ENCODE peak calls at places on chromosomes 6 and 20, in nine cellular contexts. One of them, this sample, is unnamed.

GRCh38 chr6:128275030-128275429 is 245.4 kb downstream of the PTPRK start:
- DNase-seq in stomach: no peak
- DNase-seq in HCT116: no peak
- DNase-seq in H1: no peak
- DNase-seq in transverse colon: no peak
- DNase-seq in SK-N-SH: no peak
- DNase-seq in suprapubic skin: no peak
- DNase-seq in GM12878: no peak
- DNase-seq in spleen: no peak
- DNase-seq in this sample: no peak

GRCh38 chr6:39029156-39030011 is 19.2 kb upstream of the GLP1R start:
- DNase-seq in stomach: no peak
- DNase-seq in HCT116: peak; percentile 12
- DNase-seq in H1: peak; percentile 93
- DNase-seq in transverse colon: peak; percentile 31
- DNase-seq in SK-N-SH: peak; percentile 69
- DNase-seq in suprapubic skin: no peak
- DNase-seq in GM12878: no peak
- DNase-seq in spleen: no peak
- DNase-seq in this sample: no peak

GRCh38 chr20:32822189-32822588 is 2.4 kb downstream of the MAPRE1 start:
- DNase-seq in stomach: no peak
- DNase-seq in HCT116: no peak
- DNase-seq in H1: no peak
- DNase-seq in transverse colon: no peak
- DNase-seq in SK-N-SH: no peak
- DNase-seq in suprapubic skin: no peak
- DNase-seq in GM12878: no peak
- DNase-seq in spleen: no peak
- DNase-seq in this sample: no peak

GRCh38 chr20:62135573-62136266 is 7.5 kb downstream of the PSMA7 start:
- DNase-seq in stomach: no peak
- DNase-seq in HCT116: no peak
- DNase-seq in H1: no peak
- DNase-seq in transverse colon: no peak
- DNase-seq in SK-N-SH: no peak
- DNase-seq in suprapubic skin: no peak
- DNase-seq in GM12878: no peak
- DNase-seq in spleen: no peak
- DNase-seq in this sample: no peak

GRCh38 chr6:170062209-170062903 is 228.5 kb downstream of the DLL1 start:
- DNase-seq in stomach: peak; percentile 19
- DNase-seq in HCT116: no peak
- DNase-seq in H1: peak; percentile 43
- DNase-seq in transverse colon: peak; percentile 3
- DNase-seq in SK-N-SH: no peak
- DNase-seq in suprapubic skin: peak; percentile 50
- DNase-seq in GM12878: no peak
- DNase-seq in spleen: peak; percentile 59
- DNase-seq in this sample: no peak

GRCh38 chr6:63923139-63923739 is 287.6 kb downstream of the PHF3 start:
- DNase-seq in stomach: no peak
- DNase-seq in HCT116: peak; percentile 21
- DNase-seq in H1: no peak
- DNase-seq in transverse colon: no peak
- DNase-seq in SK-N-SH: peak; percentile 47
- DNase-seq in suprapubic skin: no peak
- DNase-seq in GM12878: no peak
- DNase-seq in spleen: no peak
- DNase-seq in this sample: no peak

GRCh38 chr6:37980222-37980595 is 160.7 kb downstream of the ZFAND3 start:
- DNase-seq in stomach: no peak
- DNase-seq in HCT116: no peak
- DNase-seq in H1: no peak
- DNase-seq in transverse colon: no peak
- DNase-seq in SK-N-SH: no peak
- DNase-seq in suprapubic skin: no peak
- DNase-seq in GM12878: no peak
- DNase-seq in spleen: no peak
- DNase-seq in this sample: no peak

GRCh38 chr6:33490621-33491020 is 36.2 kb downstream of the ZBTB9 start:
- DNase-seq in stomach: no peak
- DNase-seq in HCT116: no peak
- DNase-seq in H1: no peak
- DNase-seq in transverse colon: no peak
- DNase-seq in SK-N-SH: no peak
- DNase-seq in suprapubic skin: no peak
- DNase-seq in GM12878: no peak
- DNase-seq in spleen: no peak
- DNase-seq in this sample: no peak

GRCh38 chr6:142947702-142948480 is 2.9 kb upstream of the HIVEP2 start:
- DNase-seq in stomach: no peak
- DNase-seq in HCT116: no peak
- DNase-seq in H1: no peak
- DNase-seq in transverse colon: no peak
- DNase-seq in SK-N-SH: no peak
- DNase-seq in suprapubic skin: no peak
- DNase-seq in GM12878: no peak
- DNase-seq in spleen: no peak
- DNase-seq in this sample: no peak

GRCh38 chr20:46974669-46975434 is 80.2 kb downstream of the EYA2 start:
- DNase-seq in stomach: no peak
- DNase-seq in HCT116: no peak
- DNase-seq in H1: no peak
- DNase-seq in transverse colon: no peak
- DNase-seq in SK-N-SH: no peak
- DNase-seq in suprapubic skin: no peak
- DNase-seq in GM12878: no peak
- DNase-seq in spleen: no peak
- DNase-seq in this sample: no peak

GRCh38 chr20:46975976-46976375 is 81.3 kb downstream of the EYA2 start:
- DNase-seq in stomach: no peak
- DNase-seq in HCT116: no peak
- DNase-seq in H1: no peak
- DNase-seq in transverse colon: no peak
- DNase-seq in SK-N-SH: no peak
- DNase-seq in suprapubic skin: no peak
- DNase-seq in GM12878: no peak
- DNase-seq in spleen: no peak
- DNase-seq in this sample: no peak

GRCh38 chr20:46973801-46974200 is 79.2 kb downstream of the EYA2 start:
- DNase-seq in stomach: no peak
- DNase-seq in HCT116: no peak
- DNase-seq in H1: no peak
- DNase-seq in transverse colon: no peak
- DNase-seq in SK-N-SH: no peak
- DNase-seq in suprapubic skin: no peak
- DNase-seq in GM12878: no peak
- DNase-seq in spleen: no peak
- DNase-seq in this sample: no peak

GRCh38 chr20:46967647-46968046 is 73.0 kb downstream of the EYA2 start:
- DNase-seq in stomach: no peak
- DNase-seq in HCT116: no peak
- DNase-seq in H1: no peak
- DNase-seq in transverse colon: no peak
- DNase-seq in SK-N-SH: peak; percentile 37
- DNase-seq in suprapubic skin: no peak
- DNase-seq in GM12878: no peak
- DNase-seq in spleen: peak; percentile 19
- DNase-seq in this sample: no peak

GRCh38 chr20:46970937-46971630 is 76.4 kb downstream of the EYA2 start:
- DNase-seq in stomach: no peak
- DNase-seq in HCT116: peak; percentile 95
- DNase-seq in H1: no peak
- DNase-seq in transverse colon: no peak
- DNase-seq in SK-N-SH: peak; percentile 76
- DNase-seq in suprapubic skin: no peak
- DNase-seq in GM12878: no peak
- DNase-seq in spleen: no peak
- DNase-seq in this sample: no peak
- TF ChIP-seq POLR2AphosphoS5 in stomach: no peak
- TF ChIP-seq POLR2AphosphoS5 in HCT116: no peak
- TF ChIP-seq POLR2AphosphoS5 in H1: no peak
- TF ChIP-seq POLR2AphosphoS5 in transverse colon: no peak
- TF ChIP-seq POLR2AphosphoS5 in SK-N-SH: no peak
- TF ChIP-seq POLR2AphosphoS5 in suprapubic skin: no peak
- TF ChIP-seq POLR2AphosphoS5 in GM12878: no peak
- TF ChIP-seq POLR2AphosphoS5 in spleen: no peak
- TF ChIP-seq POLR2AphosphoS5 in this sample: no peak

GRCh38 chr6:17015551-17016381 is 86.1 kb upstream of the STMND1 start:
- DNase-seq in stomach: no peak
- DNase-seq in HCT116: no peak
- DNase-seq in H1: no peak
- DNase-seq in transverse colon: peak; percentile 16
- DNase-seq in SK-N-SH: no peak
- DNase-seq in suprapubic skin: peak; percentile 65
- DNase-seq in GM12878: no peak
- DNase-seq in spleen: peak; percentile 84
- DNase-seq in this sample: no peak

GRCh38 chr6:17011985-17012384 is 89.9 kb upstream of the STMND1 start:
- DNase-seq in stomach: no peak
- DNase-seq in HCT116: no peak
- DNase-seq in H1: no peak
- DNase-seq in transverse colon: no peak
- DNase-seq in SK-N-SH: no peak
- DNase-seq in suprapubic skin: no peak
- DNase-seq in GM12878: no peak
- DNase-seq in spleen: no peak
- DNase-seq in this sample: no peak

GRCh38 chr6:17015144-17015543 is 86.7 kb upstream of the STMND1 start:
- DNase-seq in stomach: no peak
- DNase-seq in HCT116: no peak
- DNase-seq in H1: no peak
- DNase-seq in transverse colon: no peak
- DNase-seq in SK-N-SH: no peak
- DNase-seq in suprapubic skin: no peak
- DNase-seq in GM12878: peak; percentile 13
- DNase-seq in spleen: no peak
- DNase-seq in this sample: no peak

GRCh38 chr6:17013701-17014100 is 88.1 kb upstream of the STMND1 start:
- DNase-seq in stomach: no peak
- DNase-seq in HCT116: no peak
- DNase-seq in H1: no peak
- DNase-seq in transverse colon: no peak
- DNase-seq in SK-N-SH: no peak
- DNase-seq in suprapubic skin: no peak
- DNase-seq in GM12878: no peak
- DNase-seq in spleen: no peak
- DNase-seq in this sample: no peak

DNA sequence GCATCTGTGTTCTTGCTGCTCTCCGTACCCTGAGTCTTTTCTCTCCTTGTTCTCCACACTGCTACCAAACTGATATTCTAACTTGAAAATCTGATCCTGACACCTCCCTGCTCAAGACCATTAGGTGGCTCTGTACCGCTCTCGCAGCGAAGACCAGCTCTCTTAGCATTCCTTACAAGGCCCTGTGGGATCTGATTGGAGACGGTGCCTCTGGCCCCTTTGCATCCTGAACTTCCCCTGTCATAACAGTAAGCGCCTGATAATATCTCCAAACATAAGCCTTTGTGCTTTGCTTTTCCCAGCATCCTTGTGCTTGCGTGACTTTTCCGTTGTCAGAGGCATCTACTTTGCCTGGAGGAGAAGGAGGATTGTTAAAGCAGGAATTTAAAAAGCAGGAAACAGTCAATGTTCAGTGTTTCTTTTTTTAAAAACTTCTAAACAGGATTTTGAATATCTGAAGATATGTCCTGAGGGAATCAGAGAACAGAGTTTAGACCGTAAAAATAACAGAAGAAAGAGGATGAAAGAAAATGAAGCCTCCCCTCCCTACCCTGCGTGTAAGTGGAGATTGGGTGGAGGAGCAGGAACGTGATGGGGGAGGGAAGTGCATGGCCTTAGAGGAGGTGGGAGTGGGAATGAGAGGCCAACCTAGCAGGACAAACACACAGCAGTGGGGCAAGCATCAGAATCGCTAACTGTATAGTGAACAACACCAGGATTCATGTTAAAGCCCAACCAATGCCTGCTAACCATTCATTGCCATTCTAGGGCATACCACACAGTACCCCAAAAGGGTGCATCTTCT is 89.2 kb upstream of the STMND1 start:
- DNase-seq in stomach: no peak
- DNase-seq in HCT116: no peak
- DNase-seq in H1: no peak
- DNase-seq in transverse colon: peak; percentile 10
- DNase-seq in SK-N-SH: peak; percentile 45
- DNase-seq in suprapubic skin: no peak
- DNase-seq in GM12878: no peak
- DNase-seq in spleen: no peak
- DNase-seq in this sample: no peak
- TF ChIP-seq POLR2AphosphoS5 in stomach: no peak
- TF ChIP-seq POLR2AphosphoS5 in HCT116: no peak
- TF ChIP-seq POLR2AphosphoS5 in H1: no peak
- TF ChIP-seq POLR2AphosphoS5 in transverse colon: no peak
- TF ChIP-seq POLR2AphosphoS5 in SK-N-SH: no peak
- TF ChIP-seq POLR2AphosphoS5 in suprapubic skin: no peak
- TF ChIP-seq POLR2AphosphoS5 in GM12878: no peak
- TF ChIP-seq POLR2AphosphoS5 in spleen: no peak
- TF ChIP-seq POLR2AphosphoS5 in this sample: no peak

DNA sequence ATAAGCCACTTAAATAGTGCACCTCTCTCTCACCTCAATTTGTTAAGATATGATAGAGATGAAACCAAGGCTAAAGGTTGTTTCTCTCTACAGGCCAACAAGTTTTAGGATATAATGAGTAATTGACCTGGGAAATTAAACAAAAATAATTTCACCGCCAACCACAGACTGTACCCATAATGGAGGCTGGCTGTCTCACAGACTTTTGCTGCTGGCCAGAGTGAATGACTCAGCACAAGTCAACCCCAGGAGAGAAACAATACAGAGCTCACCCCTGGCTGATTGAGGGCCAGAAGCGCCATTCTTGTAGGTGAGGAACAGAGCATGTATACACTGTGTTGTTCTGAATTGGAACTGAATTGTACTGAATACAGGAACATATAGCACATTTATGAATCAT is 99.9 kb downstream of the CAP2 start:
- DNase-seq in stomach: no peak
- DNase-seq in HCT116: no peak
- DNase-seq in H1: no peak
- DNase-seq in transverse colon: no peak
- DNase-seq in SK-N-SH: no peak
- DNase-seq in suprapubic skin: no peak
- DNase-seq in GM12878: no peak
- DNase-seq in spleen: no peak
- DNase-seq in this sample: no peak
- TF ChIP-seq POLR2AphosphoS5 in stomach: no peak
- TF ChIP-seq POLR2AphosphoS5 in HCT116: no peak
- TF ChIP-seq POLR2AphosphoS5 in H1: no peak
- TF ChIP-seq POLR2AphosphoS5 in transverse colon: no peak
- TF ChIP-seq POLR2AphosphoS5 in SK-N-SH: no peak
- TF ChIP-seq POLR2AphosphoS5 in suprapubic skin: no peak
- TF ChIP-seq POLR2AphosphoS5 in GM12878: no peak
- TF ChIP-seq POLR2AphosphoS5 in spleen: no peak
- TF ChIP-seq POLR2AphosphoS5 in this sample: no peak

DNA sequence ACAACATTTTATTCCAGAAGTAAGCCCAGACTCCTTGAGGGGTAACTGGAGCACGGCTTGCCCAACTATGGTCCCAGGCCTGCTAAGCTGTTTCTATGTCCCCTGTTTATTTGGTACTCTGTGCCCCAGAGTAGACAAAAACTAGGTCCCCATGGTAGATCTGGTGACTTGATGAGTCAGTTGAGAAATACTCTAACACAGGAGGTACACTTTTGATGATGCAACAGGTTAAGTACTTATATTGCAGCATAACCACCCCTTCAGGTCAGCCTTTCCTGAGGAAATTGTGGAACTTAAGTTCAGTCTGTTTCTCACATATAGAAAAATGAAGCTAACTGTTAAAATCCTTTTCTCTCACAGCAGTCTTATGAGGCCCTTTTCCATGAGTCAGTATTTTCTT is 19.6 kb downstream of the TTPAL start:
- DNase-seq in stomach: no peak
- DNase-seq in HCT116: no peak
- DNase-seq in H1: no peak
- DNase-seq in transverse colon: no peak
- DNase-seq in SK-N-SH: no peak
- DNase-seq in suprapubic skin: no peak
- DNase-seq in GM12878: no peak
- DNase-seq in spleen: no peak
- DNase-seq in this sample: no peak
- TF ChIP-seq POLR2AphosphoS5 in stomach: no peak
- TF ChIP-seq POLR2AphosphoS5 in HCT116: no peak
- TF ChIP-seq POLR2AphosphoS5 in H1: no peak
- TF ChIP-seq POLR2AphosphoS5 in transverse colon: peak; percentile 22
- TF ChIP-seq POLR2AphosphoS5 in SK-N-SH: no peak
- TF ChIP-seq POLR2AphosphoS5 in suprapubic skin: peak; percentile 16
- TF ChIP-seq POLR2AphosphoS5 in GM12878: no peak
- TF ChIP-seq POLR2AphosphoS5 in spleen: no peak
- TF ChIP-seq POLR2AphosphoS5 in this sample: no peak

This sample was measured in GM12892.